ENCODE peak calls at places on chromosomes 4 and X, in four cellular contexts. D is H54, J is hepatic stellate cell, G is A549. P is an unnamed sample.

GRCh38 chrX:74514384-74514783 is 93.1 kb downstream of the SLC16A2 start:
- DNase-seq in D (no peak), G (no peak), J (no peak), P (no peak)

GRCh38 chr4:13543648-13544555 is at the start of gene NKX3-2:
- DNase-seq in J (peak; percentile 46), D (peak; percentile 36), G (no peak), P (no peak)

GRCh38 chr4:173246719-173247118 is 78.1 kb downstream of the GALNT7 start:
- DNase-seq in D (no peak), J (no peak), G (no peak), P (no peak)

GRCh38 chrX:13473666-13474516 is 95.5 kb upstream of the EGFL6 start:
- DNase-seq in G (no peak), J (no peak), D (no peak), P (no peak)

GRCh38 chr4:89482248-89482647 is 174.6 kb upstream of the GPRIN3 start:
- DNase-seq in G (peak; percentile 33), D (no peak), J (peak; percentile 27), P (no peak)

GRCh38 chr4:6357476-6357875 is 87.8 kb downstream of the WFS1 start:
- DNase-seq in J (no peak), G (no peak), D (no peak), P (no peak)

GRCh38 chr4:123505077-123505456 is 108.5 kb downstream of the SPRY1 start:
- DNase-seq in J (peak; percentile 10), G (no peak), D (no peak), P (no peak)

GRCh38 chr4:39469429-39470077 is 10.7 kb downstream of the LIAS start:
- DNase-seq in D (peak; percentile 20), J (peak; percentile 59), G (peak; percentile 41), P (no peak)

GRCh38 chrX:87583679-87584078 is 66.1 kb downstream of the KLHL4 start:
- DNase-seq in D (no peak), J (no peak), G (no peak), P (no peak)

GRCh38 chr4:179625391-179625790 is 2183.2 kb upstream of the AGA start:
- DNase-seq in G (no peak), D (peak; percentile 6), J (peak; percentile 64), P (no peak)

GRCh38 chrX:73851014-73852009 is 288.3 kb downstream of the CHIC1 start:
- DNase-seq in D (no peak), J (peak; percentile 77), G (no peak), P (no peak)

GRCh38 chrX:17376381-17377046 is 1.5 kb downstream of the NHS start:
- DNase-seq in D (no peak), G (peak; percentile 17), J (peak; percentile 8), P (no peak)